ENCODE peak calls at places on chromosome 6, in ten cellular contexts. One of them, this sample, is unnamed.

GRCh38 chr6:53734473-53735299 is 60.1 kb upstream of the LRRC1 start:
- DNase-seq in HS-27A: no peak
- DNase-seq in stimulated activated CD8-positive, alpha-beta memory T cell treated with anti-CD3 and anti-CD28 coated beads, Interleukin-12 subunit alpha, Interleukin-12 subunit beta, amount 100 ng/mL, for 1 hour: no peak
- DNase-seq in left cardiac atrium: peak
- DNase-seq in NAMALWA: peak
- DNase-seq in transverse colon: peak
- DNase-seq in left lung: peak
- DNase-seq in adipocyte: no peak
- DNase-seq in SHP77: peak
- DNase-seq in neural crest cell: peak
- DNase-seq in this sample: peak

GRCh38 chr6:125658759-125659431 is 90.5 kb upstream of the HEY2 start:
- DNase-seq in NAMALWA: no peak
- DNase-seq in stimulated activated CD8-positive, alpha-beta memory T cell treated with anti-CD3 and anti-CD28 coated beads, Interleukin-12 subunit alpha, Interleukin-12 subunit beta, amount 100 ng/mL, for 1 hour: no peak
- DNase-seq in transverse colon: no peak
- DNase-seq in left cardiac atrium: no peak
- DNase-seq in HS-27A: no peak
- DNase-seq in adipocyte: peak
- DNase-seq in SHP77: no peak
- DNase-seq in left lung: no peak
- DNase-seq in neural crest cell: no peak
- DNase-seq in this sample: no peak

GRCh38 chr6:169701218-169701952 is 444 bp downstream of the WDR27 start:
- DNase-seq in left cardiac atrium: no peak
- DNase-seq in stimulated activated CD8-positive, alpha-beta memory T cell treated with anti-CD3 and anti-CD28 coated beads, Interleukin-12 subunit alpha, Interleukin-12 subunit beta, amount 100 ng/mL, for 1 hour: no peak
- DNase-seq in left lung: peak
- DNase-seq in NAMALWA: no peak
- DNase-seq in HS-27A: no peak
- DNase-seq in adipocyte: no peak
- DNase-seq in transverse colon: peak
- DNase-seq in neural crest cell: no peak
- DNase-seq in SHP77: no peak
- DNase-seq in this sample: no peak

GRCh38 chr6:111113731-111114438 is 26.6 kb downstream of the SLC16A10 start:
- DNase-seq in adipocyte: peak
- DNase-seq in transverse colon: no peak
- DNase-seq in SHP77: peak
- DNase-seq in neural crest cell: no peak
- DNase-seq in NAMALWA: no peak
- DNase-seq in HS-27A: no peak
- DNase-seq in left lung: peak
- DNase-seq in left cardiac atrium: peak
- DNase-seq in stimulated activated CD8-positive, alpha-beta memory T cell treated with anti-CD3 and anti-CD28 coated beads, Interleukin-12 subunit alpha, Interleukin-12 subunit beta, amount 100 ng/mL, for 1 hour: no peak
- DNase-seq in this sample: no peak

GRCh38 chr6:157860505-157860991 is 37.5 kb downstream of the SNX9 start:
- DNase-seq in left lung: no peak
- DNase-seq in transverse colon: no peak
- DNase-seq in stimulated activated CD8-positive, alpha-beta memory T cell treated with anti-CD3 and anti-CD28 coated beads, Interleukin-12 subunit alpha, Interleukin-12 subunit beta, amount 100 ng/mL, for 1 hour: no peak
- DNase-seq in HS-27A: no peak
- DNase-seq in left cardiac atrium: no peak
- DNase-seq in SHP77: no peak
- DNase-seq in neural crest cell: no peak
- DNase-seq in NAMALWA: no peak
- DNase-seq in adipocyte: peak
- DNase-seq in this sample: no peak

GRCh38 chr6:40116829-40117228 is 182.6 kb upstream of the MOCS1 start:
- DNase-seq in transverse colon: no peak
- DNase-seq in left lung: no peak
- DNase-seq in adipocyte: no peak
- DNase-seq in NAMALWA: no peak
- DNase-seq in left cardiac atrium: no peak
- DNase-seq in HS-27A: no peak
- DNase-seq in stimulated activated CD8-positive, alpha-beta memory T cell treated with anti-CD3 and anti-CD28 coated beads, Interleukin-12 subunit alpha, Interleukin-12 subunit beta, amount 100 ng/mL, for 1 hour: no peak
- DNase-seq in neural crest cell: no peak
- DNase-seq in SHP77: no peak
- DNase-seq in this sample: no peak

GRCh38 chr6:109034439-109035041 is 60.1 kb downstream of the SESN1 start:
- DNase-seq in left cardiac atrium: no peak
- DNase-seq in adipocyte: peak
- DNase-seq in SHP77: no peak
- DNase-seq in transverse colon: no peak
- DNase-seq in HS-27A: no peak
- DNase-seq in neural crest cell: no peak
- DNase-seq in NAMALWA: no peak
- DNase-seq in left lung: no peak
- DNase-seq in stimulated activated CD8-positive, alpha-beta memory T cell treated with anti-CD3 and anti-CD28 coated beads, Interleukin-12 subunit alpha, Interleukin-12 subunit beta, amount 100 ng/mL, for 1 hour: no peak
- DNase-seq in this sample: no peak

GRCh38 chr6:108699290-108700041 is 138.7 kb downstream of the FOXO3 start:
- DNase-seq in left cardiac atrium: peak
- DNase-seq in transverse colon: no peak
- DNase-seq in neural crest cell: no peak
- DNase-seq in left lung: no peak
- DNase-seq in stimulated activated CD8-positive, alpha-beta memory T cell treated with anti-CD3 and anti-CD28 coated beads, Interleukin-12 subunit alpha, Interleukin-12 subunit beta, amount 100 ng/mL, for 1 hour: no peak
- DNase-seq in adipocyte: no peak
- DNase-seq in HS-27A: no peak
- DNase-seq in SHP77: peak
- DNase-seq in NAMALWA: no peak
- DNase-seq in this sample: no peak

GRCh38 chr6:134911532-134911931 is 38.4 kb downstream of the ALDH8A1 start:
- DNase-seq in transverse colon: no peak
- DNase-seq in neural crest cell: no peak
- DNase-seq in left lung: no peak
- DNase-seq in HS-27A: peak
- DNase-seq in NAMALWA: no peak
- DNase-seq in left cardiac atrium: no peak
- DNase-seq in SHP77: no peak
- DNase-seq in stimulated activated CD8-positive, alpha-beta memory T cell treated with anti-CD3 and anti-CD28 coated beads, Interleukin-12 subunit alpha, Interleukin-12 subunit beta, amount 100 ng/mL, for 1 hour: no peak
- DNase-seq in adipocyte: peak
- DNase-seq in this sample: peak

GRCh38 chr6:30043744-30044143 is 17.3 kb upstream of the POLR1H start:
- DNase-seq in neural crest cell: no peak
- DNase-seq in left cardiac atrium: no peak
- DNase-seq in HS-27A: no peak
- DNase-seq in transverse colon: no peak
- DNase-seq in left lung: no peak
- DNase-seq in stimulated activated CD8-positive, alpha-beta memory T cell treated with anti-CD3 and anti-CD28 coated beads, Interleukin-12 subunit alpha, Interleukin-12 subunit beta, amount 100 ng/mL, for 1 hour: no peak
- DNase-seq in SHP77: no peak
- DNase-seq in adipocyte: no peak
- DNase-seq in NAMALWA: no peak
- DNase-seq in this sample: no peak

GRCh38 chr6:137046871-137047412 is 2.2 kb upstream of the IL20RA start:
- DNase-seq in transverse colon: no peak
- DNase-seq in SHP77: no peak
- DNase-seq in adipocyte: no peak
- DNase-seq in stimulated activated CD8-positive, alpha-beta memory T cell treated with anti-CD3 and anti-CD28 coated beads, Interleukin-12 subunit alpha, Interleukin-12 subunit beta, amount 100 ng/mL, for 1 hour: no peak
- DNase-seq in left cardiac atrium: no peak
- DNase-seq in neural crest cell: no peak
- DNase-seq in NAMALWA: no peak
- DNase-seq in HS-27A: no peak
- DNase-seq in left lung: no peak
- DNase-seq in this sample: no peak

This sample was measured in BJ.